ENCODE peak calls at places on chromosomes 7 and 10, in eight cellular contexts. H, C, B, S, U, T, N and J are unnamed samples.

GRCh38 chr7:19899517-19899916 is 126.1 kb upstream of the TMEM196 start:
- DNase-seq in H (no peak), C (no peak), B (no peak), S (no peak), U (no peak), T (no peak), N (no peak), J (no peak)

GRCh38 chr7:92200791-92201190 is 21.8 kb upstream of the LRRD1 start:
- DNase-seq in H (no peak), C (no peak), B (no peak), S (no peak), U (no peak), T (no peak), N (no peak), J (no peak)

GRCh38 chr10:11403116-11403515 is 208.3 kb downstream of the USP6NL start:
- DNase-seq in H (no peak), C (no peak), B (no peak), S (no peak), U (no peak), T (no peak), N (no peak), J (no peak)

GRCh38 chr7:94540428-94540827 is 30.8 kb downstream of the CASD1 start:
- DNase-seq in H (no peak), C (no peak), B (no peak), S (peak), U (no peak), T (no peak), N (no peak), J (no peak)

GRCh38 chr10:30111340-30111980 is 52.1 kb upstream of the JCAD start:
- DNase-seq in H (no peak), C (peak), B (no peak), S (peak), U (no peak), T (peak), N (no peak), J (peak)

GRCh38 chr7:105689093-105689819 is 108.0 kb upstream of the EFCAB10 start:
- DNase-seq in H (no peak), C (no peak), B (no peak), S (no peak), U (no peak), T (no peak), N (no peak), J (no peak)

GRCh38 chr10:29873941-29874340 is 185.4 kb downstream of the JCAD start:
- DNase-seq in H (no peak), C (no peak), B (no peak), S (peak), U (no peak), T (peak), N (no peak), J (no peak)

GRCh38 chr7:41292457-41292856 is 410.4 kb downstream of the INHBA start:
- DNase-seq in H (no peak), C (no peak), B (no peak), S (no peak), U (no peak), T (no peak), N (no peak), J (no peak)

GRCh38 chr10:62610649-62611229 is 193.8 kb upstream of the ADO start:
- DNase-seq in H (peak), C (no peak), B (peak), S (peak), U (no peak), T (peak), N (peak), J (no peak)

GRCh38 chr7:146115665-146116451 is 743 bp upstream of the CNTNAP2 start:
- DNase-seq in H (no peak), C (no peak), B (peak), S (no peak), U (peak), T (peak), N (peak), J (no peak)

GRCh38 chr10:47045331-47045861 is 134.2 kb downstream of the PTPN20 start:
- DNase-seq in H (peak), C (no peak), B (no peak), S (no peak), U (no peak), T (no peak), N (peak), J (no peak)

GRCh38 chr7:36400606-36401005 is 10.9 kb downstream of the ANLN start:
- DNase-seq in H (no peak), C (no peak), B (no peak), S (peak), U (no peak), T (peak), N (no peak), J (peak)

GRCh38 chr7:46256870-46257528 is 335.9 kb upstream of the IGFBP3 start:
- DNase-seq in H (no peak), C (no peak), B (no peak), S (no peak), U (no peak), T (no peak), N (no peak), J (no peak)

GRCh38 chr10:122344741-122345258 is 29.7 kb upstream of the PLEKHA1 start:
- DNase-seq in H (no peak), C (no peak), B (peak), S (peak), U (peak), T (peak), N (no peak), J (no peak)

GRCh38 chr10:78255796-78256638 is 222.4 kb downstream of the RPS24 start:
- DNase-seq in H (peak), C (peak), B (peak), S (peak), U (no peak), T (peak), N (peak), J (peak)

GRCh38 chr10:32017044-32017443 is 39.2 kb downstream of the KIF5B start:
- DNase-seq in H (no peak), C (no peak), B (no peak), S (no peak), U (no peak), T (no peak), N (no peak), J (no peak)

GRCh38 chr7:37449621-37450020 is 957 bp upstream of the ELMO1 start:
- DNase-seq in H (no peak), C (no peak), B (no peak), S (no peak), U (no peak), T (no peak), N (no peak), J (no peak)
- H3K4me3 ChIP-seq in H (peak), C (no peak), B (no peak), S (no peak), U (peak), T (no peak), N (peak), J (no peak)

GRCh38 chr10:48762104-48763042 is 77.7 kb downstream of the WDFY4 start:
- DNase-seq in H (no peak), C (no peak), B (no peak), S (no peak), U (no peak), T (no peak), N (no peak), J (no peak)

GRCh38 chr10:48763403-48763802 is 78.7 kb downstream of the WDFY4 start:
- DNase-seq in H (no peak), C (no peak), B (no peak), S (no peak), U (no peak), T (no peak), N (no peak), J (no peak)

GRCh38 chr10:48765527-48765926 is 80.9 kb downstream of the WDFY4 start:
- DNase-seq in H (no peak), C (no peak), B (no peak), S (no peak), U (no peak), T (no peak), N (no peak), J (no peak)

GRCh38 chr10:48764486-48764885 is 79.8 kb downstream of the WDFY4 start:
- DNase-seq in H (no peak), C (no peak), B (no peak), S (no peak), U (no peak), T (no peak), N (no peak), J (no peak)

GRCh38 chr10:48765039-48765438 is 80.4 kb downstream of the WDFY4 start:
- DNase-seq in H (no peak), C (no peak), B (no peak), S (no peak), U (no peak), T (no peak), N (no peak), J (no peak)
- TF ChIP-seq CTCF in H (no peak), C (no peak), B (no peak), S (no peak), U (no peak), T (no peak), N (no peak), J (no peak)

DNA sequence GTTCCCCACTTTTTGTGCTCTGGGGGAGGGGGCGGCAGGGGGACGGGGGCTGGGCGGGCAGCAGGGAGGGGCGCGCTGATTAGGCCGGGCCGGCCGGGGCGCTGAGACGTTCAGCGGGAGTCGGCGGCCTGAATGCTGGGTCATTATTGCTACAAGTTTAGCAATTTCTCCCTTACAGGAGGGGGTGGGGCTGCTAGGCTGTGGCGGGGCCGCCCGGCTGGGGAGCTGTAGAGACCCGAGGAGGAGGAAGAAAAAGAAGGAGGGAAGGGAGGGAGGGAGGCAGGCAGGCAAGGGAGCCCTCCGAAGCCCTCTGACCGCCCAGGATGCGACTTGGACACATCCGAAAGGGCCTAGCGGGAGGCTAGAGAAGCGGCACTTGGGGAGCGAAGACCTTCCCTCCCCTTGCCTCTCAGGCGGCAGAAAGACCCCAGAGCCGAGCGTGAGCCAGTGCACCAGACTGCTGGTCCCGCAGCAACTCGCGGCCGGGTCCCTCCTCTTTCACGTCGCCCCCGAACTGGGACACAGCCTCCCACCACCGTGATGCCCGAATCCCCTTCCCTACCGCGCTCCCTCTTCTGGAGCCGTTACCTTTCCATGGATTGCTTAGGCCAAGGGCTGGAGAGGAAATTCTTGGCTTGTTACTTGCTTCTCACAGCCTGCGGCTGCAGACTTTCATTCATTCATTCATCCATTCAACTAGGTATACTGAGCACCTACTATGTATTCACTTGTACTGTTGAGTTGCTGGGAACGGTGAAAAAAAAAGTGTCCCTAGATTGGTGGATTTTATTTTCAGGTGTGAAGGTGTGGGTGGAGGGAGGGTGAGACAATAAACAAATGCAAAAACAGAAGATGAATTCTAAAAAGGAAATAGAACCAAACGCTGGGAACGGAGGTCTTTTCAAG is 4.9 kb downstream of the NKX2-3 start:
- DNase-seq in H (no peak), C (no peak), B (no peak), S (no peak), U (no peak), T (no peak), N (no peak), J (no peak)
- H3K4me3 ChIP-seq in H (peak), C (no peak), B (no peak), S (no peak), U (no peak), T (no peak), N (no peak), J (no peak)

GRCh38 chr10:104080762-104081161 is 4.9 kb downstream of the COL17A1 start:
- DNase-seq in H (no peak), C (no peak), B (peak), S (peak), U (no peak), T (no peak), N (no peak), J (no peak)
- TF ChIP-seq CTCF in H (peak), C (peak), B (peak), S (peak), U (peak), T (peak), N (peak), J (no peak)

GRCh38 chr10:127041561-127041960 is 136.3 kb downstream of the DOCK1 start:
- DNase-seq in H (no peak), C (peak), B (no peak), S (peak), U (no peak), T (peak), N (no peak), J (peak)
- H3K4me3 ChIP-seq in H (no peak), C (no peak), B (no peak), S (no peak), U (no peak), T (no peak), N (no peak), J (no peak)

DNA sequence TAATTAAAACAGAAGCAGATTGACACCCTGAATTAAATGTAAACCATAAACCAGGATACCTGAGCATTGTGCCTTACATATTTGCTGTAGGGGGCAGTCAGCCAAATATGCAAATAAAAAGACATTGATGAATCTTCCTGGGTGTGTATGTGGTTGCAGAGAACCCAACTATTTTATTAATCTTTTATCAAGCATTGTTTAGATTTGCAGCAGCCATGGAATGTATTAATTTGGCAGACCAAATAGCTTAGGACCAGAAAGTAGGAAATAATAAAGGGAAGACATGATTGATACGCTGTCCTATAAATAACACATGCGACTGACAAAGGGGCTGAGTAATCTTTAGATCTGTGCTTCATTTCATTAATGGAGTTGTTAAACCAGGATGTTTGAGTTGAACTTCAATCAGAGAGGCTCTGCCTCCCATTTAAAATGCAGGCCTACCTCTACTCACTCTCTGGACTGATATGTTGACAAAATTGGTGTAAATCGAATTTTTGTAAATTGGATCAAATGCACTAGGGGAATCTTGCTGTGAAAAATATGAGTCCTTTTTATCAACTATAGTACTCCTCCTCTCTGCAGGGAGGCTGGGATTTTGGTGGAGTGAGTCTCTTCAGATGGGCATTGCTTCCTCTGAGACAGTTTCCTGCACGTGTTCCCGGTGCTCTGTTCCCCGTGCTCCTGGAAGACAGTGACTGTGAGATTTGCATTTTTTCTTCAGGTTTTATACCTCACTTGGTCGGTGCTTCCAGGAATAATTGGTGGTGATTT is 11.8 kb downstream of the AUTS2 start:
- DNase-seq in H (no peak), C (no peak), B (no peak), S (no peak), U (no peak), T (no peak), N (no peak), J (no peak)
- TF ChIP-seq CTCF in H (no peak), C (no peak), B (no peak), S (no peak), U (no peak), T (no peak), N (no peak), J (no peak)